ENCODE peak calls at places on chromosomes 6 and 20, in nine cellular contexts. J is cerebellar nuclear complex; Z is DMS153; W is fibroblast of mammary gland; X is astrocyte of the spinal cord; Y is breast epithelium; T is activated T-cell treated with anti-CD3 and anti-CD28 coated beads, Interleukin-2, amount 50 U/mL, for 48 hours; P is HepG2; S is H54. Q is an unnamed sample.

GRCh38 chr20:46690219-46691111 is 1.2 kb upstream of the TP53RK start:
- DNase-seq in Y (no peak), W (peak; percentile 42), T (no peak), J (no peak), S (no peak), Z (no peak), P (no peak), X (peak; percentile 13), Q (no peak)

GRCh38 chr20:38043512-38044300 is 10.2 kb downstream of the RPRD1B start:
- DNase-seq in Z (no peak), T (peak; percentile 50), J (no peak), Y (no peak), S (peak; percentile 68), W (peak; percentile 91), X (peak; percentile 78), P (no peak), Q (peak; percentile 94)

GRCh38 chr6:30824698-30825097 is 59.6 kb upstream of the DDR1 start:
- DNase-seq in X (no peak), P (no peak), S (no peak), T (no peak), Z (peak; percentile 72), W (no peak), Y (no peak), J (no peak), Q (no peak)

GRCh38 chr20:63301671-63302070 is 8.7 kb downstream of the COL20A1 start:
- DNase-seq in P (no peak), T (no peak), Z (no peak), S (no peak), W (no peak), Y (no peak), X (no peak), J (no peak), Q (no peak)

GRCh38 chr20:60354181-60354580 is 396.0 kb downstream of the CDH26 start:
- DNase-seq in X (no peak), T (no peak), Y (no peak), J (no peak), W (no peak), Z (no peak), P (no peak), S (no peak), Q (no peak)

GRCh38 chr20:63086421-63087235 is 79.9 kb upstream of the BHLHE23 start:
- DNase-seq in P (no peak), Z (no peak), Y (peak; percentile 27), J (no peak), X (no peak), T (no peak), S (no peak), W (no peak), Q (no peak)

GRCh38 chr20:52539891-52540290 is 348.3 kb upstream of the ZFP64 start:
- DNase-seq in T (no peak), X (no peak), Z (no peak), S (no peak), P (no peak), W (no peak), J (no peak), Y (no peak), Q (no peak)

GRCh38 chr20:35280523-35280922 is 2.6 kb upstream of the MMP24OS start:
- DNase-seq in T (no peak), Y (no peak), J (no peak), S (no peak), P (no peak), X (no peak), Z (no peak), W (no peak), Q (no peak)

GRCh38 chr20:57169162-57169561 is 97.3 kb downstream of the BMP7 start:
- DNase-seq in Z (no peak), S (no peak), X (no peak), W (no peak), Y (no peak), T (no peak), P (no peak), J (no peak), Q (no peak)